ENCODE peak calls at places on chromosomes 12 and 14, in five cellular contexts. N, K, S, W and P are unnamed samples.

GRCh38 chr14:34797747-34798583 is 77.2 kb downstream of the BAZ1A start:
- DNase-seq in N (no peak), K (peak; percentile 13), S (no peak), W (no peak), P (no peak)

GRCh38 chr14:103576371-103577024 is 13.7 kb downstream of the COA8 start:
- DNase-seq in N (peak; percentile 91), K (peak; percentile 93), S (peak; percentile 83), W (peak; percentile 93), P (peak; percentile 91)

GRCh38 chr12:51341259-51342007 is 5.0 kb downstream of the CELA1 start:
- DNase-seq in N (peak; percentile 84), K (peak; percentile 84), S (peak; percentile 51), W (no peak), P (peak; percentile 65)

GRCh38 chr14:51410846-51411245 is 170.8 kb downstream of the TMX1 start:
- DNase-seq in N (no peak), K (no peak), S (no peak), W (no peak), P (no peak)

GRCh38 chr14:76770521-76771431 is 9.5 kb downstream of the VASH1 start:
- DNase-seq in N (no peak), K (no peak), S (no peak), W (peak; percentile 48), P (no peak)

GRCh38 chr14:63453443-63453936 is 89.7 kb downstream of the PPP2R5E start:
- DNase-seq in N (no peak), K (no peak), S (peak; percentile 61), W (no peak), P (no peak)

GRCh38 chr14:36747411-36748184 is 85.9 kb downstream of the PAX9 start:
- DNase-seq in N (no peak), K (peak; percentile 30), S (no peak), W (no peak), P (no peak)

GRCh38 chr14:69204753-69205152 is 13.5 kb downstream of the EXD2 start:
- DNase-seq in N (no peak), K (no peak), S (peak; percentile 9), W (no peak), P (no peak)

GRCh38 chr12:6927379-6927991 is at the start of gene ATN1:
- DNase-seq in N (peak; percentile 89), K (peak; percentile 84), S (peak; percentile 81), W (no peak), P (peak; percentile 84)

GRCh38 chr12:8127138-8127537 is 3.7 kb downstream of the CLEC4A start:
- DNase-seq in N (no peak), K (no peak), S (no peak), W (no peak), P (no peak)

GRCh38 chr12:111816065-111816615 is 25.9 kb upstream of the MAPKAPK5 start:
- DNase-seq in N (no peak), K (no peak), S (no peak), W (no peak), P (no peak)

GRCh38 chr12:121649403-121649802 is 20.1 kb downstream of the MORN3 start:
- DNase-seq in N (no peak), K (no peak), S (no peak), W (no peak), P (peak; percentile 24)

GRCh38 chr12:70045036-70045435 is 198.2 kb upstream of the CNOT2 start:
- DNase-seq in N (no peak), K (no peak), S (peak; percentile 38), W (no peak), P (no peak)

GRCh38 chr14:88552859-88553258 is 1.9 kb downstream of the PTPN21 start:
- DNase-seq in N (no peak), K (no peak), S (no peak), W (no peak), P (no peak)

GRCh38 chr14:98915625-98916024 is 356.4 kb downstream of the BCL11B start:
- DNase-seq in N (no peak), K (no peak), S (no peak), W (peak; percentile 28), P (no peak)

GRCh38 chr12:5222729-5223128 is 179.1 kb downstream of the KCNA5 start:
- DNase-seq in N (no peak), K (no peak), S (no peak), W (no peak), P (no peak)

GRCh38 chr12:3320881-3321509 is 170.0 kb upstream of the PRMT8 start:
- DNase-seq in N (no peak), K (no peak), S (no peak), W (no peak), P (no peak)

GRCh38 chr12:64404470-64405446 is 566 bp downstream of the XPOT start:
- DNase-seq in N (peak; percentile 61), K (no peak), S (peak; percentile 88), W (peak; percentile 85), P (peak; percentile 66)

GRCh38 chr12:121657305-121658008 is 12.0 kb downstream of the MORN3 start:
- DNase-seq in N (no peak), K (no peak), S (no peak), W (no peak), P (no peak)

GRCh38 chr12:123111498-123112165 is 39.3 kb downstream of the PITPNM2 start:
- DNase-seq in N (no peak), K (no peak), S (peak; percentile 83), W (no peak), P (no peak)

GRCh38 chr12:34294137-34294536 is 271.8 kb downstream of the ALG10 start:
- DNase-seq in N (no peak), K (no peak), S (no peak), W (peak; percentile 50), P (peak; percentile 33)

GRCh38 chr14:95394981-95395737 is 75.5 kb upstream of the CLMN start:
- DNase-seq in N (no peak), K (no peak), S (no peak), W (no peak), P (no peak)

GRCh38 chr14:104364830-104365229 is 214.7 kb upstream of the C14orf180 start:
- DNase-seq in N (no peak), K (no peak), S (no peak), W (no peak), P (peak; percentile 36)

GRCh38 chr12:52367876-52368275 is 595 bp upstream of the KRT85 start:
- DNase-seq in N (no peak), K (no peak), S (no peak), W (no peak), P (no peak)
- H3K4me3 ChIP-seq in N (no peak overlapping the region), K (no peak overlapping the region), S (no peak overlapping the region), W (no peak overlapping the region), P (no peak overlapping the region)

DNA sequence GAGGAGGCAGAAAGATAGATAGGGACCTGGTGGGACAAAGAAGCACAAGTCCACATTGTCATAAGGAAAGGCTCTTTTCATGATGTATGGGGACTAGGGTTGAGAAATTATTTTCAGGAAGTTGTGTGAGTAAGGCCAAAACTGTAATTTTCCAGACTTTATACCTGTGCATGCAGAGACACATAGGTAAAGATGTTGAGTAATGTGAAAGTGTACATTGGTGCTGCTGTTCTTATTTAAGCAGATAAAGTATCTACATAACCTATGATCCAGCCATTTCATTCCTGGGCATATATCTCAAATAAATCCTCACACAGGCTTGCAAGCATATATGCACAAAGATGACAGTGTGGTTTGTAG is 332.2 kb downstream of the DUSP6 start:
- DNase-seq in N (no peak), K (no peak), S (no peak), W (no peak), P (no peak)
- H3K4me3 ChIP-seq in N (no peak overlapping the region), K (no peak overlapping the region), S (no peak overlapping the region), W (no peak overlapping the region), P (no peak overlapping the region)

GRCh38 chr12:124506145-124506831 is 61.1 kb downstream of the NCOR2 start:
- DNase-seq in N (peak; percentile 90), K (peak; percentile 28), S (peak; percentile 77), W (peak; percentile 95), P (peak; percentile 93)
- H3K4me3 ChIP-seq in N (no peak overlapping the region), K (no peak overlapping the region), S (no peak overlapping the region), W (peak overlapping the region; percentile 1), P (peak overlapping the region; percentile 24)

DNA sequence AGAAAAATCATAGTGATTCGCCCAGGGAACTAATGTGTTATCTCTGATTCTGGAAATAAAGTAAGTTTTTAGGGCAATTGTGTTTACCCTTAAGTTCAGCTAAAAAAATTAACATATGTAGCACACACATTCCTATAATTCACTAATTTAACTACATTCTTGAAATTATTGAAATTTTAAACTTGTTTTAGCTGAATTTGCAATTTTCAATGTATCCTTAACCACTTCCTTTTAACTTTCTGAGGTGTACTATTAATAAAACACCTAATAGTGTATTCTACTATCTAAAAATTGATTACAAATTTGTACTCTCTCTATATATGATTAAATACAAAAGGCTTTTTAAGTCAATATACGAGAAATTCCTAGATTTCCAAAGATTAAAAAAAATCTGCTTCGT is 2.2 kb downstream of the KLHL28 start:
- DNase-seq in N (no peak), K (no peak), S (no peak), W (no peak), P (no peak)
- H3K4me3 ChIP-seq in N (no peak overlapping the region), K (peak overlapping the region; percentile 78), S (peak overlapping the region; percentile 1), W (no peak overlapping the region), P (no peak overlapping the region)

GRCh38 chr14:100904307-100905019 is 941 bp upstream of the RTL1 start:
- DNase-seq in N (peak; percentile 25), K (peak; percentile 94), S (peak; percentile 27), W (no peak), P (peak; percentile 29)

GRCh38 chr14:100902792-100903191 is 730 bp downstream of the RTL1 start:
- DNase-seq in N (peak; percentile 10), K (peak; percentile 64), S (no peak), W (no peak), P (no peak)

GRCh38 chr14:100905166-100905565 is 1.6 kb upstream of the RTL1 start:
- DNase-seq in N (peak; percentile 8), K (peak; percentile 26), S (no peak), W (no peak), P (peak; percentile 24)

GRCh38 chr14:100902295-100902694 is 1.2 kb downstream of the RTL1 start:
- DNase-seq in N (no peak), K (peak; percentile 64), S (no peak), W (no peak), P (no peak)

DNA sequence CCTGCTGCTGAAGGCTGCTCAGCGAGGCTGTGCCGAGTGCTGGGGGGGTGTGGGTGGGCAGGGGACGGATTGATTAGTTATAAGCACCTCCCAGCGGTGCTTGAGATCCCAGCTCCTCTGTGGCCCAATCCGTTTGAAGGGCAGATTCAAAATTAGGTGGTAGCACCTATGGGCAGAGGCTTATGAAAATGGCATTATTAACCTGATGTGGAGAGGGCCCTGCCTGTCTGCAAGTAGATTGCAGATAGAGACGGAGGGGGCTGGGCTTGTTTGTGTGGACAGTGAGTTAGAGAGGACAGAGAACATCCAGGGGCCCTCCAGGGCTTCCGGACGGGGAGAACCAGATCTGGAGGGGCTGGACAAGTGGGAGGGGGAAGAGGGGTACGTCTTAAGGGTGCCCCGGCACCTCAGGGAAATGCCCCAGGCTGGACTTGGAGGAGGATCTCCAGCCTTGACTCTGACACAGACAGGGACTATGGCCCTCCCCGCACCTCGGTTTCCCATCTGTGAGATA is at the start of gene RTL1:
- DNase-seq in N (peak; percentile 15), K (no peak), S (no peak), W (no peak), P (no peak)
- H3K4me3 ChIP-seq in N (peak within 1 kb of the TSS; percentile 30), K (peak within 1 kb of the TSS; percentile 52), S (no peak within 1 kb of the TSS), W (no peak within 1 kb of the TSS), P (no peak within 1 kb of the TSS)

GRCh38 chr12:126966498-126966897 is 1300.5 kb upstream of the TMEM132C start:
- DNase-seq in N (no peak), K (no peak), S (no peak), W (no peak), P (no peak)
- H3K4me3 ChIP-seq in N (no peak overlapping the region), K (no peak overlapping the region), S (no peak overlapping the region), W (no peak overlapping the region), P (no peak overlapping the region)